ENCODE peak calls at places on chromosomes 7 and 10, in seven cellular contexts. L is ascending aorta, K is astrocyte of the spinal cord, C is stomach, G is HCT116, Q is fibroblast of lung, N is foreskin fibroblast. M is an unnamed sample.

GRCh38 chr7:99631311-99632109 is 14.8 kb downstream of the ZSCAN25 start:
- DNase-seq in L (no peak), K (peak; percentile 12), C (no peak), G (no peak), Q (peak; percentile 23), N (peak; percentile 75), M (peak; percentile 14)

GRCh38 chr10:27413387-27413786 is 90.7 kb upstream of the RAB18 start:
- DNase-seq in L (no peak), K (no peak), C (no peak), G (no peak), Q (no peak), N (no peak), M (no peak)

GRCh38 chr7:101402081-101402779 is 39.6 kb downstream of the COL26A1 start:
- DNase-seq in L (no peak), K (peak; percentile 19), C (no peak), G (no peak), Q (no peak), N (peak; percentile 84), M (no peak)

GRCh38 chr10:4196948-4197390 is 412.0 kb upstream of the KLF6 start:
- DNase-seq in L (no peak), K (peak; percentile 54), C (no peak), G (no peak), Q (no peak), N (no peak), M (peak; percentile 50)

GRCh38 chr10:14074062-14074884 is 256.5 kb downstream of the FRMD4A start:
- DNase-seq in L (peak; percentile 95), K (peak; percentile 98), C (peak; percentile 75), G (peak; percentile 15), Q (peak; percentile 100), N (peak; percentile 100), M (peak; percentile 100)

GRCh38 chr7:143405671-143406352 is 2.8 kb downstream of the EPHA1 start:
- DNase-seq in L (peak; percentile 35), K (no peak), C (no peak), G (no peak), Q (peak; percentile 45), N (peak; percentile 29), M (no peak)

GRCh38 chr10:62853710-62854109 is 37.5 kb upstream of the EGR2 start:
- DNase-seq in L (no peak), K (no peak), C (no peak), G (no peak), Q (no peak), N (no peak), M (no peak)

GRCh38 chr10:77925795-77926565 is 575 bp downstream of the DLG5 start:
- DNase-seq in L (peak; percentile 69), K (peak; percentile 22), C (peak; percentile 67), G (no peak), Q (peak; percentile 28), N (peak; percentile 68), M (peak; percentile 36)

GRCh38 chr7:14806886-14807285 is 95.7 kb downstream of the DGKB start:
- DNase-seq in L (no peak), K (peak; percentile 22), C (no peak), G (no peak), Q (no peak), N (peak; percentile 17), M (peak; percentile 23)

GRCh38 chr7:103132995-103133688 is 15.8 kb downstream of the NAPEPLD start:
- DNase-seq in L (no peak), K (no peak), C (no peak), G (no peak), Q (no peak), N (no peak), M (no peak)

GRCh38 chr10:87927091-87927490 is 63.7 kb downstream of the PTEN start:
- DNase-seq in L (no peak), K (peak; percentile 61), C (no peak), G (no peak), Q (no peak), N (peak; percentile 20), M (peak; percentile 46)

GRCh38 chr7:16989883-16990413 is 108.2 kb upstream of the AGR3 start:
- DNase-seq in L (peak; percentile 73), K (peak; percentile 85), C (peak; percentile 91), G (peak; percentile 75), Q (peak; percentile 97), N (peak; percentile 94), M (peak; percentile 98)

GRCh38 chr7:5692112-5692844 is 89.2 kb downstream of the RNF216 start:
- DNase-seq in L (peak; percentile 97), K (peak; percentile 97), C (peak; percentile 37), G (no peak), Q (peak; percentile 99), N (peak; percentile 96), M (peak; percentile 97)
- H3K4me3 ChIP-seq in L (peak overlapping the region; percentile 62), K (no peak overlapping the region), C (no peak overlapping the region), G (no peak overlapping the region), Q (peak overlapping the region; percentile 36), N (peak overlapping the region; percentile 18), M (peak overlapping the region; percentile 36)

GRCh38 chr10:99913831-99914235 is 95.9 kb downstream of the DNMBP start:
- DNase-seq in L (no peak), K (peak; percentile 26), C (peak; percentile 63), G (no peak), Q (no peak), N (no peak), M (no peak)
- TF ChIP-seq CTCF in L (no peak), K (peak; percentile 19), C (no peak), G (no peak), Q (no peak), N (no peak), M (no peak)

GRCh38 chr7:138064856-138065357 is 11.4 kb upstream of the AKR1D1 start:
- DNase-seq in L (no peak), K (peak; percentile 13), C (no peak), G (no peak), Q (peak; percentile 82), N (peak; percentile 14), M (peak; percentile 59)

GRCh38 chr7:138067774-138068173 is 8.5 kb upstream of the AKR1D1 start:
- DNase-seq in L (no peak), K (no peak), C (no peak), G (no peak), Q (no peak), N (no peak), M (no peak)

GRCh38 chr7:138063400-138063799 is 12.9 kb upstream of the AKR1D1 start:
- DNase-seq in L (no peak), K (no peak), C (no peak), G (no peak), Q (no peak), N (no peak), M (no peak)

GRCh38 chr7:138065827-138066226 is 10.4 kb upstream of the AKR1D1 start:
- DNase-seq in L (no peak), K (no peak), C (no peak), G (no peak), Q (no peak), N (no peak), M (no peak)

GRCh38 chr7:138066954-138067394 is 9.3 kb upstream of the AKR1D1 start:
- DNase-seq in L (no peak), K (no peak), C (no peak), G (no peak), Q (no peak), N (no peak), M (no peak)
- H3K4me3 ChIP-seq in L (no peak overlapping the region), K (no peak overlapping the region), C (no peak overlapping the region), G (no peak overlapping the region), Q (no peak overlapping the region), N (no peak overlapping the region), M (no peak overlapping the region)

GRCh38 chr10:69883256-69883655 is 81.5 kb downstream of the COL13A1 start:
- DNase-seq in L (no peak), K (no peak), C (peak; percentile 37), G (no peak), Q (no peak), N (no peak), M (no peak)
- TF ChIP-seq CTCF in L (no peak), K (peak; percentile 5), C (no peak), G (peak; percentile 50), Q (no peak), N (no peak), M (no peak)

GRCh38 chr10:96112531-96112930 is 17.6 kb upstream of the ZNF518A start:
- DNase-seq in L (no peak), K (no peak), C (no peak), G (no peak), Q (no peak), N (no peak), M (peak; percentile 58)

GRCh38 chr10:96107623-96108038 is 22.5 kb upstream of the ZNF518A start:
- DNase-seq in L (no peak), K (no peak), C (no peak), G (no peak), Q (no peak), N (no peak), M (no peak)
- H3K4me3 ChIP-seq in L (no peak overlapping the region), K (no peak overlapping the region), C (no peak overlapping the region), G (no peak overlapping the region), Q (no peak overlapping the region), N (no peak overlapping the region), M (no peak overlapping the region)

M was measured in cardiac fibroblast.